ENCODE peak calls at places on chromosomes 7 and 10, in four cellular contexts. One of them, this sample, is unnamed.

GRCh38 chr10:360653-361052 is 225.4 kb downstream of the ZMYND11 start:
- DNase-seq in HCT116: no peak
- DNase-seq in esophagus squamous epithelium: no peak
- DNase-seq in A549: no peak
- DNase-seq in this sample: no peak

GRCh38 chr7:104841798-104842197 is 172.2 kb upstream of the KMT2E start:
- DNase-seq in HCT116: no peak
- DNase-seq in esophagus squamous epithelium: no peak
- DNase-seq in A549: no peak
- DNase-seq in this sample: no peak

GRCh38 chr7:140308060-140308459 is 90.3 kb downstream of the SLC37A3 start:
- DNase-seq in HCT116: no peak
- DNase-seq in esophagus squamous epithelium: no peak
- DNase-seq in A549: no peak
- DNase-seq in this sample: no peak

GRCh38 chr7:81574723-81575326 is 195.0 kb downstream of the HGF start:
- DNase-seq in HCT116: no peak
- DNase-seq in esophagus squamous epithelium: no peak
- DNase-seq in A549: no peak
- DNase-seq in this sample: no peak

GRCh38 chr7:98234429-98235147 is 17.4 kb downstream of the TECPR1 start:
- DNase-seq in HCT116: no peak
- DNase-seq in esophagus squamous epithelium: no peak
- DNase-seq in A549: no peak
- DNase-seq in this sample: no peak

GRCh38 chr10:124002391-124003069 is 90.9 kb downstream of the CHST15 start:
- DNase-seq in HCT116: no peak
- DNase-seq in esophagus squamous epithelium: no peak
- DNase-seq in A549: no peak
- DNase-seq in this sample: no peak

GRCh38 chr7:28078036-28078901 is 102.3 kb downstream of the JAZF1 start:
- DNase-seq in HCT116: peak
- DNase-seq in esophagus squamous epithelium: no peak
- DNase-seq in A549: peak
- DNase-seq in this sample: no peak

GRCh38 chr10:70417568-70417967 is 13.6 kb downstream of the EIF4EBP2 start:
- DNase-seq in HCT116: no peak
- DNase-seq in esophagus squamous epithelium: no peak
- DNase-seq in A549: no peak
- DNase-seq in this sample: no peak

GRCh38 chr7:88109612-88110011 is 110.2 kb downstream of the SRI start:
- DNase-seq in HCT116: no peak
- DNase-seq in esophagus squamous epithelium: no peak
- DNase-seq in A549: no peak
- DNase-seq in this sample: no peak

GRCh38 chr10:92404592-92404991 is 113.6 kb downstream of the MARCHF5 start:
- DNase-seq in HCT116: no peak
- DNase-seq in esophagus squamous epithelium: no peak
- DNase-seq in A549: no peak
- DNase-seq in this sample: no peak

GRCh38 chr10:119412831-119413737 is 129.4 kb downstream of the RGS10 start:
- DNase-seq in HCT116: no peak
- DNase-seq in esophagus squamous epithelium: no peak
- DNase-seq in A549: no peak
- DNase-seq in this sample: no peak

GRCh38 chr10:119620241-119620753 is 23.5 kb upstream of the TIAL1 start:
- DNase-seq in HCT116: no peak
- DNase-seq in esophagus squamous epithelium: no peak
- DNase-seq in A549: no peak
- DNase-seq in this sample: no peak

GRCh38 chr7:14115706-14116105 is 126.2 kb upstream of the ETV1 start:
- DNase-seq in HCT116: no peak
- DNase-seq in esophagus squamous epithelium: no peak
- DNase-seq in A549: no peak
- DNase-seq in this sample: no peak

GRCh38 chr7:14201353-14201752 is 211.9 kb upstream of the ETV1 start:
- DNase-seq in HCT116: no peak
- DNase-seq in esophagus squamous epithelium: no peak
- DNase-seq in A549: no peak
- DNase-seq in this sample: no peak

GRCh38 chr7:30800785-30801252 is 29.6 kb downstream of the MINDY4 start:
- DNase-seq in HCT116: peak
- DNase-seq in esophagus squamous epithelium: no peak
- DNase-seq in A549: peak
- DNase-seq in this sample: peak

GRCh38 chr7:7504910-7505704 is 30.6 kb downstream of the COL28A1 start:
- DNase-seq in HCT116: no peak
- DNase-seq in esophagus squamous epithelium: no peak
- DNase-seq in A549: no peak
- DNase-seq in this sample: no peak

GRCh38 chr10:112954974-112955735 is 5.1 kb downstream of the TCF7L2 start:
- DNase-seq in HCT116: no peak
- DNase-seq in esophagus squamous epithelium: no peak
- DNase-seq in A549: no peak
- DNase-seq in this sample: no peak

GRCh38 chr10:31074357-31075065 is 42.8 kb upstream of the ZNF438 start:
- DNase-seq in HCT116: no peak
- DNase-seq in esophagus squamous epithelium: no peak
- DNase-seq in A549: no peak
- DNase-seq in this sample: no peak

GRCh38 chr10:125707852-125708468 is 11.5 kb upstream of the EDRF1 start:
- DNase-seq in HCT116: peak
- DNase-seq in esophagus squamous epithelium: no peak
- DNase-seq in A549: peak
- DNase-seq in this sample: no peak

GRCh38 chr10:43225004-43225786 is 41.7 kb downstream of the RASGEF1A start:
- DNase-seq in HCT116: no peak
- DNase-seq in esophagus squamous epithelium: no peak
- DNase-seq in A549: no peak
- DNase-seq in this sample: peak

GRCh38 chr10:79146611-79147130 is 77.9 kb downstream of the ZMIZ1 start:
- DNase-seq in HCT116: no peak
- DNase-seq in esophagus squamous epithelium: no peak
- DNase-seq in A549: no peak
- DNase-seq in this sample: peak

GRCh38 chr7:131404226-131404911 is 76.7 kb downstream of the MKLN1 start:
- DNase-seq in HCT116: no peak
- DNase-seq in esophagus squamous epithelium: no peak
- DNase-seq in A549: no peak
- DNase-seq in this sample: no peak

GRCh38 chr10:4990217-4990616 is 13.4 kb downstream of the AKR1C2 start:
- DNase-seq in HCT116: no peak
- DNase-seq in esophagus squamous epithelium: no peak
- DNase-seq in A549: no peak
- DNase-seq in this sample: no peak

GRCh38 chr10:89879121-89879520 is 177.7 kb downstream of the KIF20B start:
- DNase-seq in HCT116: no peak
- DNase-seq in esophagus squamous epithelium: no peak
- DNase-seq in A549: no peak
- DNase-seq in this sample: no peak

GRCh38 chr10:17146888-17147287 is 17.3 kb upstream of the CUBN start:
- DNase-seq in HCT116: no peak
- DNase-seq in esophagus squamous epithelium: no peak
- DNase-seq in A549: no peak
- DNase-seq in this sample: no peak

GRCh38 chr10:77671594-77672252 is 34.1 kb upstream of the KCNMA1 start:
- DNase-seq in HCT116: no peak
- DNase-seq in esophagus squamous epithelium: no peak
- DNase-seq in A549: no peak
- DNase-seq in this sample: no peak

GRCh38 chr7:92246363-92247101 is 758 bp downstream of the ANKIB1 start:
- DNase-seq in HCT116: no peak
- DNase-seq in esophagus squamous epithelium: no peak
- DNase-seq in A549: peak
- DNase-seq in this sample: peak

GRCh38 chr10:100303724-100304319 is 17.3 kb upstream of the BLOC1S2 start:
- DNase-seq in HCT116: peak
- DNase-seq in esophagus squamous epithelium: no peak
- DNase-seq in A549: peak
- DNase-seq in this sample: no peak

GRCh38 chr7:23980081-23980480 is 270.1 kb downstream of the STK31 start:
- DNase-seq in HCT116: no peak
- DNase-seq in esophagus squamous epithelium: no peak
- DNase-seq in A549: no peak
- DNase-seq in this sample: no peak

GRCh38 chr7:1532456-1533254 is 2.2 kb downstream of the MAFK start:
- DNase-seq in HCT116: peak
- DNase-seq in esophagus squamous epithelium: no peak
- DNase-seq in A549: peak
- DNase-seq in this sample: peak

GRCh38 chr7:1530946-1531262 is 402 bp downstream of the MAFK start:
- DNase-seq in HCT116: no peak
- DNase-seq in esophagus squamous epithelium: no peak
- DNase-seq in A549: no peak
- DNase-seq in this sample: no peak

GRCh38 chr7:1531979-1532455 is 1.5 kb downstream of the MAFK start:
- DNase-seq in HCT116: no peak
- DNase-seq in esophagus squamous epithelium: no peak
- DNase-seq in A549: peak
- DNase-seq in this sample: no peak

GRCh38 chr7:1531263-1531978 is 919 bp downstream of the MAFK start:
- DNase-seq in HCT116: no peak
- DNase-seq in esophagus squamous epithelium: no peak
- DNase-seq in A549: peak
- DNase-seq in this sample: peak

DNA sequence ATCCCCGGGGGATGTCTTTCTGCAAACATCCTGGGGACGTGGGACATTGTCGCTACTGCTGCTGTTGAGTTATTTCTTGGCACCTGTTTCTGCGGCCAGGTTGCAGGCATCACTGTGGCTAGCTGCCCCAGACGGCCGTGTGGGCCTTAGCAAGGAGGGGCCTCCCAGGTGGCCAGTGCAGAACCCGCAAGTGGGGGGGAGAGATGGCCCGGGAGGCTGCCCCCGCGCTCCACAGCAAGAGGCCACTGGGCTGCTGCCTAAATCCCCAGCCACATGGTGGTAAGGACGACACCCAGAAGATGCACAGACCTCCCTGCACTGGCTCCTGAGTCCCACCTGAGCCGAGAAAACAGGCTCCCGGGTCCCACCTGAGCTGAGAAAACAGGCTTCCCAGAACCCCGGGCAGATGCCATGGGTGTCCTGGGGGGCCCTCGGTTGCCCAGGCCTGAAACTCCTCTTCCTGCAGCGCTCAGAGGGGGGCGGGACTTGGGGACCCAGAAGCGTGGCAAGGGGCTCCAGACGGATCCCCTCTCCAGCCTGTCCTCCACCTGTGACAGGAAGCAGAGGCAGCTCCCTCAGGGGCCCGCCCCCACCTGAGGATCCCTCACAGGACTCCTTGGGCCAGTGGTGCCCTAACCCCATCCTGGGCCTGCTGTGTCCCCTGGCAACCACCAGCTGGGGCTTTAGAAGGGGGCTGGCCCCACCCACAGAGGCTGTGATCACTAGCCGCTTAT is 952 bp upstream of the MAFK start:
- DNase-seq in HCT116: no peak
- DNase-seq in esophagus squamous epithelium: no peak
- DNase-seq in A549: no peak
- DNase-seq in this sample: no peak
- H3K4me3 ChIP-seq in HCT116: peak
- H3K4me3 ChIP-seq in esophagus squamous epithelium: no peak
- H3K4me3 ChIP-seq in A549: no peak
- H3K4me3 ChIP-seq in this sample: no peak

GRCh38 chr7:1664711-1665591 is 5.1 kb upstream of the ELFN1 start:
- DNase-seq in HCT116: peak
- DNase-seq in esophagus squamous epithelium: no peak
- DNase-seq in A549: peak
- DNase-seq in this sample: peak
- TF ChIP-seq POLR2A in HCT116: no peak
- TF ChIP-seq POLR2A in esophagus squamous epithelium: no peak
- TF ChIP-seq POLR2A in A549: no peak
- TF ChIP-seq POLR2A in this sample: no peak

GRCh38 chr7:79175390-79175789 is 278.1 kb downstream of the MAGI2 start:
- DNase-seq in HCT116: no peak
- DNase-seq in esophagus squamous epithelium: no peak
- DNase-seq in A549: no peak
- DNase-seq in this sample: no peak

GRCh38 chr7:79182283-79182682 is 271.2 kb downstream of the MAGI2 start:
- DNase-seq in HCT116: no peak
- DNase-seq in esophagus squamous epithelium: no peak
- DNase-seq in A549: no peak
- DNase-seq in this sample: no peak

GRCh38 chr7:79180533-79180932 is 272.9 kb downstream of the MAGI2 start:
- DNase-seq in HCT116: no peak
- DNase-seq in esophagus squamous epithelium: no peak
- DNase-seq in A549: no peak
- DNase-seq in this sample: no peak

DNA sequence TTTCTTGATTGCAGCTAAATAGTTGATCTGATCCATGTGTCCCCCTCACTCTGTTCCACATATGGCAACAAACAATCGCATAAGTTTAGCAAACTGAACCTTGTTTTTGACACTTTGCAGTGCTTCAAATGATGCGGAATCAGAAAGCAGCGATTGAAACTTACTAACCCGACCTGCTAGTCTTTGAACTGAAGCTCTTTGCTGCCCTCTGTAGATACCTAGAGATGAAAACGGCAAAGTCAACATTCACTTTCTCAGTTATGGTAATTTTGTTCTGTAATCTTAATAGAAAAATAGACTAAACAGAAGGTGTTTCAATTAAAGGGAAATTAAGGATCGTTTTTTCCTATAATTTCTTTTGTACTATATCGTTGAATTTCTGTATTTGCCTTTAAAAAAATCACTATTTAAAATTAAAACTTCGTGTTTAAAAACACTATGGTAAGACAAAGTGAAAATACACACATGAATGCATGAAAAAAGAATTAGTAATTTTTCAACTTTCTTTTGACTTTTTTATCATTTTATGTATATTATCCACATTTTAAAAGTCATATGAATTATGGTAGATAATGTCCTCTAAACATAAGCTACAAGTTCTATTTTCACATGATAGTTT is 276.5 kb downstream of the MAGI2 start:
- DNase-seq in HCT116: peak
- DNase-seq in esophagus squamous epithelium: no peak
- DNase-seq in A549: peak
- DNase-seq in this sample: peak
- TF ChIP-seq CTCF in HCT116: peak
- TF ChIP-seq CTCF in esophagus squamous epithelium: peak
- TF ChIP-seq CTCF in A549: peak
- TF ChIP-seq CTCF in this sample: peak

DNA sequence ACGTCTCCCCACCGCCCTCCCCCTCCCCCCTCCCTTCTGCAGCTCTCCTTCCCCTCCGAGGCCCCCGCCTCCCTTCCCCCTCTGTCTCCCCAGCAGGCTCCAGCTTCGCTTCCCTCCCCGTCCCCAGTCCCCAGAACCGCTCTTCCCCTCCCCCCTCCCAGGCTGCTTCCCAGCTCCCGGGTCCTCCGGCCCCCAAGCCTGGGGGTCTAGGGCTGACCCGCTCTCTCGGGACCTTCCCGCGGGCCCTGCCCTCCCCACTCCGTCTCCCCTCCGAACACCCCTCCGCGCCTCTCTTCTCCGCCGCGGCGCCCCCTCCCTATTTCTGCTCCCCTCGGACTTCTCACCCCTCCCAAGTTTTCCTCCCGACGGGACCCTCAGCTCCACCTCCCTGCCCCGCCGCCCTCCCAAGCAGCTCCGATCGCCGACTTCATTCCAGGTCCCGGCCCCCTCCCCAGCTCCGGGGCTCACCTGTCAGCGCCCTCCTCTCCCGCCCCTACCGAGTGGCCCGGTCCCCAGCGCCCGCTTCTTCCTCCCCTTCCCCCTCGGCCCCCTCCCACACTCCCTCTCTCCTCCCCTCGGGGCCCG is 1.1 kb downstream of the ZNF467 start:
- DNase-seq in HCT116: no peak
- DNase-seq in esophagus squamous epithelium: no peak
- DNase-seq in A549: no peak
- DNase-seq in this sample: no peak
- H3K4me3 ChIP-seq in HCT116: peak
- H3K4me3 ChIP-seq in esophagus squamous epithelium: peak
- H3K4me3 ChIP-seq in A549: peak
- H3K4me3 ChIP-seq in this sample: peak